ENCODE peak calls at places on chromosomes 11 and 22, in six cellular contexts. X is GM23338, O is breast epithelium, F is stomach, W is upper lobe of left lung, R is GM12891. J is an unnamed sample.

GRCh38 chr22:31538815-31539214 is 42.5 kb downstream of the SFI1 start:
- DNase-seq in O (no peak), X (no peak), R (no peak), W (no peak), F (no peak), J (no peak)

GRCh38 chr11:20053572-20053971 is 106.7 kb downstream of the DBX1 start:
- DNase-seq in W (no peak), R (no peak), X (no peak), O (no peak), F (no peak), J (no peak)

GRCh38 chr11:77130763-77131513 is 2.9 kb downstream of the MYO7A start:
- DNase-seq in X (no peak), O (no peak), R (no peak), W (no peak), F (peak), J (no peak)

GRCh38 chr11:113446938-113447337 is 28.3 kb downstream of the DRD2 start:
- DNase-seq in O (no peak), R (no peak), W (no peak), X (no peak), F (no peak), J (no peak)

GRCh38 chr11:129223701-129224149 is 31.6 kb upstream of the ARHGAP32 start:
- DNase-seq in W (no peak), O (no peak), X (no peak), R (no peak), F (no peak), J (no peak)

GRCh38 chr22:48719978-48720661 is 1107.6 kb downstream of the BRD1 start:
- DNase-seq in F (no peak), W (no peak), O (no peak), X (peak), R (no peak), J (no peak)

GRCh38 chr11:33545941-33546340 is 154.7 kb downstream of the C11orf91 start:
- DNase-seq in W (no peak), O (no peak), F (no peak), R (no peak), X (no peak), J (no peak)

GRCh38 chr11:109223441-109223840 is 198.5 kb upstream of the C11orf87 start:
- DNase-seq in R (no peak), X (no peak), F (no peak), O (no peak), W (no peak), J (no peak)

GRCh38 chr11:13415201-13415600 is 47.8 kb downstream of the BTBD10 start:
- DNase-seq in O (no peak), X (no peak), W (no peak), F (no peak), R (no peak), J (no peak)

GRCh38 chr11:12694182-12694531 is 19.9 kb downstream of the TEAD1 start:
- DNase-seq in O (no peak), X (peak), W (no peak), R (no peak), F (peak), J (no peak)

GRCh38 chr11:33857924-33858323 is 34.0 kb downstream of the LMO2 start:
- DNase-seq in O (peak), W (peak), X (peak), F (peak), R (peak), J (peak)

GRCh38 chr22:30905696-30906341 is 62.8 kb downstream of the MORC2 start:
- DNase-seq in W (no peak), F (no peak), X (peak), O (no peak), R (no peak), J (no peak)

GRCh38 chr22:49235463-49236300 is 592.0 kb downstream of the BRD1 start:
- DNase-seq in R (no peak), F (no peak), X (no peak), W (no peak), O (peak), J (no peak)

GRCh38 chr11:23573430-23573829 is 713.2 kb upstream of the CCDC179 start:
- DNase-seq in R (no peak), F (no peak), O (no peak), X (no peak), W (no peak), J (no peak)

GRCh38 chr11:116823031-116823843 is at the start of gene APOA4:
- DNase-seq in W (no peak), R (no peak), X (no peak), O (no peak), F (no peak), J (no peak)

GRCh38 chr11:89267660-89268302 is 90.1 kb downstream of the TYR start:
- DNase-seq in O (no peak), R (no peak), W (no peak), F (no peak), X (no peak), J (no peak)

GRCh38 chr11:9789919-9790318 is 126.0 kb downstream of the SWAP70 start:
- DNase-seq in F (no peak), W (no peak), X (no peak), O (no peak), R (no peak), J (no peak)

GRCh38 chr11:9790703-9791102 is 126.8 kb downstream of the SWAP70 start:
- DNase-seq in W (no peak), X (no peak), F (no peak), O (no peak), R (no peak), J (no peak)

GRCh38 chr11:9784602-9785315 is 120.9 kb downstream of the SWAP70 start:
- DNase-seq in W (no peak), O (no peak), R (no peak), X (no peak), F (no peak), J (no peak)

GRCh38 chr11:9787260-9787659 is 123.4 kb downstream of the SWAP70 start:
- DNase-seq in X (no peak), O (no peak), F (no peak), R (no peak), W (no peak), J (no peak)

GRCh38 chr11:9787981-9788521 is 124.2 kb downstream of the SWAP70 start:
- DNase-seq in F (no peak), O (no peak), X (no peak), R (no peak), W (no peak), J (no peak)
- TF ChIP-seq POLR2AphosphoS5 in F (no peak), O (no peak), X (no peak), R (no peak), W (no peak), J (no peak)

GRCh38 chr11:78139422-78140391 is at the start of gene ALG8:
- DNase-seq in O (peak), W (peak), X (peak), F (peak), R (peak), J (peak)
- TF ChIP-seq POLR2AphosphoS5 in O (peak), W (peak), X (peak), F (peak), R (peak), J (peak)

GRCh38 chr11:62724171-62724570 is 3.1 kb downstream of the HNRNPUL2 start:
- DNase-seq in R (no peak), W (no peak), F (no peak), O (no peak), X (no peak), J (no peak)

GRCh38 chr11:62725686-62726085 is 1.6 kb downstream of the HNRNPUL2 start:
- DNase-seq in W (no peak), O (no peak), X (peak), R (no peak), F (no peak), J (no peak)

GRCh38 chr11:62719302-62719978 is 7.8 kb downstream of the HNRNPUL2 start:
- DNase-seq in F (no peak), O (no peak), R (no peak), X (no peak), W (no peak), J (no peak)

GRCh38 chr11:62726156-62727006 is 876 bp downstream of the HNRNPUL2 start:
- DNase-seq in O (no peak), R (no peak), W (no peak), F (no peak), X (no peak), J (no peak)

DNA sequence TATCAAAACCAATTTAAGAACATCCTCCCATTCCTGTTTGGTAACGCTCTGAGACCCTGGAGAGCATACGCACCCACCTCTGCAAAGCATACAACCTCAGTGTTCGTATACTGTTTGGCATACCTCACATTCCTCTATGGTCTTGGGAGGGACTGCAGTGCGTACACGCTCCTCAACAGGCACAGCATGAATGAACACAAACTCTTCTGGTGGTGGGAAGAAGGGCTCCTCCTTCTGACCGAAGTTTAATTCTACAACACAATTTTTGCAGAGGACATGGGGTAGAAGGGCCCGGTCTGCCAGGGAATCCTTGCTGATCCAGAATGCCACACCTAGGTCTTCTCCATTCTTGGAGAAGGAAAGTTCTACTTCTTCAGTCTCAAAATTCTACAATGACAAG is 5.3 kb downstream of the HNRNPUL2 start:
- DNase-seq in O (no peak), F (no peak), W (no peak), R (no peak), X (peak), J (no peak)
- TF ChIP-seq POLR2AphosphoS5 in O (no peak), F (no peak), W (no peak), R (no peak), X (no peak), J (no peak)

DNA sequence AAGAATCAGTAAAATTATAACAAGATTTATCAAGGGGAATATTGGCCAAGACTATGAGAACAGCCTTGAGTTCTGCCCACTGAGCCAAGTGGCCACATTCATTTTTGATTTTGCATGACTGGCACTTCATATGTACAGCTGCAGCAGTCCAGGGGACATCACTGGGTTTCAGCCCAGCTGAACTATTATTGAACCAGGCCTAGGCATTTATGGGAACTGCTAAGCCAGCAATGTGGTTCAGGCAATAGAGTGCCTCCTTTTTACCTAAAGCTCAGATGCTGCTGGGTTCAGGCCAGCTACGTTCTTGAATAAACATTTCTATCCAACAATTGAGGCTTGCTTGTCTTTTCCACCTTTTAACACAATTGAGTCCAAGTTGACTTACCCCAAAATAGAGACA is 196.9 kb downstream of the MSANTD4 start:
- DNase-seq in X (no peak), F (no peak), W (no peak), O (no peak), R (no peak), J (no peak)
- TF ChIP-seq POLR2AphosphoS5 in X (no peak), F (no peak), W (no peak), O (no peak), R (no peak), J (no peak)

DNA sequence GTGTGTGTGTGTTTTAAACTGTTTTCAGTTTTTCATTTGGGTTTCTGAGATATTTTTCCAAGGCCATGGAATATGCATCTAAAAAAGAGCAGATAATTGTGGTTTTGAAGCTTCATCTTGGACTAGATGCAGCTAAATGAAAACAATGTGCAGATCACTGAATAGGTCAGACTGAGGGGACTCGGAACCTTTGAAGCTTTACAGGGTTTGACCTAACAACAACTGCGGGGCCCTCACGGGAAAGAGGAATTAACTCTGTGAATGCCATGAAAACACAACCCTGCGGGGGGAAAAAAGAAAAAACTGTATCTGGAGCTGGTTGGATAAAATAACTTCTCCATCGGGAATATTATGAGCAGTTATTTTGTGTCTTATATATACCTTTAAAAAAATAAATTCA is 76.6 kb downstream of the YAP1 start:
- DNase-seq in X (peak), O (no peak), F (no peak), R (no peak), W (no peak), J (no peak)
- TF ChIP-seq POLR2AphosphoS5 in X (no peak), O (no peak), F (no peak), R (no peak), W (no peak), J (no peak)

GRCh38 chr22:36467042-36467810 is 14.2 kb downstream of the TXN2 start:
- DNase-seq in O (no peak), W (peak), X (no peak), F (no peak), R (no peak), J (no peak)
- TF ChIP-seq POLR2AphosphoS5 in O (no peak), W (no peak), X (no peak), F (no peak), R (no peak), J (no peak)

DNA sequence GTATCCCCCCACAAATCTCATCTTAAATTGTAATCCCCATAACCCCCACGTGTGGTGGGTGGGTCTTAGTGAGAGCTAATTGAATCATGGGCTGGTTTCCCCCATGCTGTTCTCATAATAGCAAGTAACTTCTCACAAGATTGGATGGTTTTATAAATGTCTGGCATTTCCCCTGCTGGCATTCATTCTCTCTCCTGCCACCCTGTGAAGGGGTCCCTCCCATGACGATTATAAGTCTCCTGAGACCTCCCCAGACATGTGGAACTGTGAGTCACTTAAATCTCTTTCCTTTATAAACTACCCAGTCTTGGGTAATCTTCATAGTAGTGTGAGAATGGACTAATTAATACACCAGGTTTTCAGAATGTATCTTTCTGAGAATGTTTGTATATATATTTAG is 1159.4 kb downstream of the FAM181B start:
- DNase-seq in F (no peak), O (no peak), W (no peak), X (no peak), R (no peak), J (no peak)
- TF ChIP-seq POLR2AphosphoS5 in F (no peak), O (no peak), W (no peak), X (no peak), R (no peak), J (no peak)

GRCh38 chr11:68461284-68461861 is 821 bp downstream of the PPP6R3 start:
- DNase-seq in R (no peak), O (no peak), X (peak), W (no peak), F (no peak), J (no peak)
- TF ChIP-seq POLR2AphosphoS5 in R (no peak), O (no peak), X (peak), W (no peak), F (no peak), J (no peak)

J was measured in GM12892.